ENCODE peak calls at places on chromosomes 11 and 22, in ten cellular contexts. R is heart left ventricle, B is body of pancreas, A is adrenal gland, L is Peyer's patch, C is thyroid gland, E is ovary, M is tibial nerve, H is transverse colon, Z is uterus. P is an unnamed sample. For H3K9me3, the result is how much of the 10 kb centered on the place peaks cover.

GRCh38 chr22:36658900-36659299 is 44.7 kb downstream of the CACNG2 start:
- DNase-seq in C (no peak), L (no peak), Z (no peak), R (no peak), A (no peak), E (no peak), H (no peak), B (no peak), M (no peak), P (no peak)

GRCh38 chr11:100709233-100709999 is 22.3 kb downstream of the ARHGAP42 start:
- DNase-seq in Z (no peak), M (no peak), A (no peak), L (no peak), H (no peak), R (no peak), B (no peak), C (no peak), E (no peak), P (no peak)

GRCh38 chr11:114280696-114281095 is 15.5 kb upstream of the NNMT start:
- DNase-seq in E (peak), H (no peak), A (peak), B (no peak), R (peak), C (no peak), L (no peak), Z (peak), M (no peak), P (peak)

GRCh38 chr22:40485813-40486610 is 115.6 kb downstream of the SGSM3 start:
- DNase-seq in M (no peak), L (no peak), B (no peak), Z (no peak), A (peak), E (no peak), H (no peak), R (no peak), C (peak), P (no peak)

GRCh38 chr11:79237676-79238075 is 203.2 kb downstream of the TENM4 start:
- DNase-seq in Z (peak), C (peak), H (no peak), L (no peak), E (peak), M (no peak), R (no peak), B (no peak), A (no peak), P (no peak)

GRCh38 chr11:65279713-65280459 is 18.1 kb downstream of the POLA2 start:
- DNase-seq in A (peak), B (no peak), H (no peak), E (peak), R (peak), C (no peak), L (no peak), Z (peak), M (no peak), P (no peak)

GRCh38 chr11:65417702-65418430 is 4.7 kb upstream of the NEAT1 start:
- DNase-seq in R (peak), H (peak), C (peak), L (peak), Z (peak), M (peak), B (peak), A (peak), E (peak), P (peak)

GRCh38 chr11:88103337-88104206 is 71.7 kb downstream of the RAB38 start:
- DNase-seq in L (no peak), Z (no peak), B (peak), C (peak), A (peak), R (no peak), M (no peak), H (peak), E (no peak), P (peak)

GRCh38 chr11:77412814-77413213 is 61.1 kb downstream of the PAK1 start:
- DNase-seq in M (no peak), Z (no peak), E (no peak), L (no peak), B (no peak), R (no peak), H (no peak), A (no peak), C (no peak), P (no peak)

GRCh38 chr22:23859201-23859600 is 1.5 kb downstream of the SLC2A11 start:
- DNase-seq in H (no peak), E (no peak), L (no peak), A (no peak), Z (no peak), C (no peak), M (no peak), B (no peak), R (no peak), P (no peak)

GRCh38 chr22:23862103-23862502 is 4.4 kb downstream of the SLC2A11 start:
- DNase-seq in C (no peak), H (no peak), A (no peak), L (no peak), E (no peak), Z (no peak), R (no peak), M (no peak), B (peak), P (peak)

GRCh38 chr22:23858484-23858815 is 775 bp downstream of the SLC2A11 start:
- DNase-seq in Z (no peak), M (no peak), H (no peak), L (no peak), C (no peak), B (no peak), R (no peak), E (no peak), A (no peak), P (no peak)

GRCh38 chr22:23856721-23857605 is 712 bp upstream of the SLC2A11 start:
- DNase-seq in H (peak), L (peak), R (peak), A (no peak), M (no peak), E (peak), B (no peak), C (peak), Z (no peak), P (peak)

GRCh38 chr22:23857606-23858483 is at the start of gene SLC2A11:
- DNase-seq in E (peak), L (peak), B (peak), R (peak), M (peak), A (peak), C (peak), Z (peak), H (peak), P (peak)
- H3K27ac ChIP-seq in E (peak), L (peak), B (peak), R (peak), M (peak), A (peak), C (peak), Z (peak), H (peak), P (peak)

DNA sequence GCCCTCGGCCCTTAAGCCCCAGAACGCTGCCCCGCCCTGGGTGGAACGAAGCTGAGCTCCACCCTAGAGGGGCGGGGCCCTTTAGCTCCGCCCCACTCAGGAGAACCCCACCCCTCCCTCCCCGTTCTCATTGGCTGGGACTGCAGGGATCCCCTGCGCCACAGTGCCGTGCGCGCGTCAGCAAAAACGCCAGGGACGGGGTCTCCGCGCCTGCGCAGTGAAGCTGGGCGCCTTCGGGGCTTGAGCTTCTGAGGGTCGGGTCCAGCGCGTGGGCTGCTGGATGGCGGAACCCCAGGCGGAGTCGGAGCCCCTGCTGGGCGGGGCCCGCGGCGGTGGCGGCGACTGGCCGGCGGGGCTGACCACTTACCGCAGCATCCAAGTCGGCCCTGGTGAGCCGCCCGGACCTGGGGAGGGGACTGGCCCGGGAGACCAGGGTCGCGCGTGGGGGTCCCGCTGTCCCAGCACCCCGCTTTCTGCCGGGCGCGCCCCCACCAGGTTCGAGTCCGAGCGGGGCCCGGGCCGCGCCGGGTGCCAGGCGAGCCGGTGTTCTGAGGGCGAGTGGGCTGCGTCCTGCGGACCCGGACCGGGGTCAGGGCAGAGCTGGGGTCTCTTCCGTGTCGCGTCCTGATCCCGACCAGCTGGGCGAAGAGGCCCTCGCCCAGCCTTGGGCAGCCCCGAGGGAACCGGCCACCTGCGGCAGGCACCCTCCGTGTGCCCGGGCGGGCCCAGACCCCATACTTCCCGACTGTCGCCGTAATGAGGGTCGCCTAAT is at the start of gene TPCN2:
- DNase-seq in A (peak), E (peak), B (peak), C (peak), Z (peak), H (peak), M (peak), L (peak), R (peak), P (peak)
- TF ChIP-seq POLR2A in A (peak), E (peak), B (peak), C (no peak), Z (peak), H (peak), M (peak), L (peak), R (peak), P (peak)

DNA sequence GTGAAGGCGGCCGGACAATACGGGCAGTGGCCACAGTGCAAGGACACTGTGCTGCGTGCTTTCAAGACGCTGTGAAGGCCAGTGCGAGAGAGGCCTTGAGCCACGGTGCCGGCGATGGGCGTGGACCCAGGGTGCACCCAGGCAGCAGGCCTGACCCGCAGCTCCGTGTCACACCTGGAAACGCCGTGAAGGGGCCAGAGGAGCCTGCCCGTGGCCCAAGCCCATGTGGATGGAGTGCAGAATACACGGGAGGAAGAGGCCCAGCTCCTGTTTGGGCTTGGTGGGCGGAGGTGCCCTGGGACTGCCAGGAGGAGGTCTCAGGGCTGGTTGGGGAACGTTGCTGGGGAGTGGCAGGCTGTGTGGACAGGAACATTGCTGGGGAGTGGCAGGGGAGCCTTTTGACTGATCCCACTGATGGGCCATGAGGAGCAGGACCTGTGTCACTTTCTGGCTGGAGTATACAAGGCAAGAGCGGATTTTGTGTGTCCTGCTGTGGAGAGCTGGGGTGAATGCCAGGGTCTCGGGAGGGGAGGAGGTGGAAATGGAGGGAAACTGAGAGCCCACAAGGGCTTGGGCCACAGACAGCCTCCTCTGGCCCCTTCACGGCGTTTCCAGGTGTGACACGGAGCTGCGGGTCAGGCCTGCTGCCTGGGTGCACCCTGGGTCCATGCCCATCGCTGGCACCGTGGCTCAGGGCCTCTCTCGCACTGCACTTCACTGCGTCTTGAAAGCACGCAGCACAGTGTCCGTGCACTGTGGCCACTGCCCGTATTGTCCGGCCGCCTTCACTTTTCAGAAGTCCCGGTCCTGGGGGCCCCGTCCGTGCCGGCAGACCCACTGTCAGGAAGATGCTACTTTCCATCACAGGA is 925.4 kb downstream of the BRD1 start:
- DNase-seq in H (no peak), Z (no peak), M (no peak), R (no peak), L (peak), B (no peak), A (no peak), C (no peak), E (no peak), P (no peak)
- H3K9me3 ChIP-seq in H (under half), Z (under half), M (under half), R (under half), L (under half), B (under half), A (under half), C (under half), E (under half), P (under half)

GRCh38 chr11:616320-617220 is 820 bp upstream of the IRF7 start:
- DNase-seq in Z (peak), C (no peak), B (peak), L (peak), H (no peak), R (no peak), M (no peak), E (no peak), A (peak), P (no peak)
- H3K27ac ChIP-seq in Z (peak), C (peak), B (no peak), L (peak), H (peak), R (peak), M (peak), E (peak), A (peak), P (peak)

DNA sequence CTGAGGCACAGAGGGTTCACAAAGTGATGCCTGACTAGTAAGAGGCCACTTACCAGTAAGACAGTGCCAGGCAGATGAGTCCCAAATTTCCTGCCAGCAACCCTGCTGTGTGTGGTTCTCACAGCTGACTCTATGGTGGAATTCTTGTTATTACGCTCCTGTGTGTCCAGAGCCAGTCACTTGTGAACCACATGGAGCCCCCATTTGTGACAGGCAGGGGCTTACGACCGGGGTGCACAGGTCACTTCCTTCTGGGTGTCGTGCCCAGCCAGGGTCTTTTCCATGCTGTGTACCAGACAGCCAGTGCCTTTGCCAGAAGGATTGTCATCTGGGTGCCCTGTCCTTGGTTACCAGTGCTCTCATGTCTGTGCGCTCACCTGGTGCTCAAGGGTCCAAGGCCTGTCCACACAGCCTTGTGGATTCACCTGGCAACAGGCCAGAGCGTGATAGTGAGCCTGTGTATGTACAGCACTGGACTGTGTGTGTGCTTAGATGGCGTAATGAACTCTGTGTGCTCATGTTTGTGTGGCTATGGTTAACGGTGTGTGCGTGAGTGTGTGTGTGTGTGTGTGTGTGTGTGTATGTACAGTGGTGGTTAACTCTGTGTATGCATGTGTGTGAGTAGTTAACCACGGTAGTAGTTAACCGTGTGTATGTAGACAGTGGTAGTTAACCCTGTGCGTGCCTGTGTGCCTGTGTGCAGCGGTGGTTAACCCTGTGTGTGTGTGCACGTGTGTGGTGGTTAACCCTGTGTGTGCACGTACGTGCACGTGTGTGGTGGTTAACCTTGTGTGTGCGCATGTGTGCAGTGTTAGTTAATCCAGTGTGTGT is 18.6 kb downstream of the GRAMD4 start:
- DNase-seq in M (no peak), L (peak), C (peak), H (no peak), B (peak), A (no peak), E (no peak), R (no peak), Z (no peak), P (no peak)
- TF ChIP-seq POLR2A in M (no peak), L (no peak), C (no peak), H (no peak), B (no peak), A (no peak), E (no peak), R (no peak), Z (no peak), P (no peak)

DNA sequence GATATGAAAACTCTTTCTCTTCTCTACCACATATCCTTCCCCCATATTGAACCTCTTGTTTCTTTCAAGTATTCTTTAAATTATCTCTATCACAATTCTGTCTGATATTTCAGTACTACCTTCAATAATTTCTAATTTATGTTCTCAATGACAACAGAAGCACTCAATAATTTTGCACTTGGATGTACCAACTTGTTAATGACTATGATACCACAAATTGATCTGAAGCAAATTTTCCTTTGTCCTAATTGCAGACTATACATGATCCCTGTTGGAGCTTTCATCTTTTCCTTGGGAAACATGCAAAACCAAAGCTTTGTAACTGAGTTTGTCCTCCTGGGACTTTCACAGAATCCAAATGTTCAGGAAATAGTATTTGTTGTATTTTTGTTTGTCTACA is at the start of gene OR4C15:
- DNase-seq in E (no peak), H (no peak), Z (no peak), L (no peak), R (no peak), M (no peak), C (no peak), B (no peak), A (no peak), P (no peak)
- H3K9me3 ChIP-seq in E (under half), H (under half), Z (under half), L (under half), R (under half), M (under half), C (under half), B (under half), A (under half), P (under half)

GRCh38 chr11:35210886-35211546 is 72.0 kb downstream of the CD44 start:
- DNase-seq in Z (no peak), R (no peak), H (no peak), A (no peak), E (no peak), M (no peak), B (no peak), C (no peak), L (no peak), P (no peak)

GRCh38 chr11:35214792-35215193 is 75.8 kb downstream of the CD44 start:
- DNase-seq in R (no peak), Z (no peak), B (no peak), A (no peak), H (no peak), L (no peak), M (no peak), C (no peak), E (no peak), P (no peak)

GRCh38 chr11:35214181-35214770 is 75.3 kb downstream of the CD44 start:
- DNase-seq in R (no peak), C (no peak), M (no peak), H (no peak), L (no peak), E (no peak), Z (no peak), A (no peak), B (no peak), P (no peak)

GRCh38 chr11:35208795-35209194 is 69.8 kb downstream of the CD44 start:
- DNase-seq in R (no peak), A (no peak), M (no peak), H (no peak), B (no peak), E (no peak), L (no peak), C (no peak), Z (no peak), P (no peak)

GRCh38 chr11:35211952-35212351 is 73.0 kb downstream of the CD44 start:
- DNase-seq in A (no peak), Z (no peak), C (no peak), E (no peak), R (no peak), M (no peak), H (no peak), L (no peak), B (no peak), P (no peak)
- H3K27ac ChIP-seq in A (no peak), Z (no peak), C (no peak), E (no peak), R (no peak), M (no peak), H (peak), L (peak), B (no peak), P (no peak)

GRCh38 chr11:11620966-11621880 is 582 bp downstream of the GALNT18 start:
- DNase-seq in Z (peak), C (peak), M (no peak), R (peak), B (peak), E (peak), H (peak), A (peak), L (no peak), P (peak)
- TF ChIP-seq POLR2A in Z (no peak), C (no peak), M (no peak), R (no peak), B (no peak), E (no peak), H (no peak), A (no peak), L (no peak), P (no peak)